ENCODE peak calls at places on chromosomes 7 and 10, in seven cellular contexts. K is NCI-H460; F is NCI-H1105 treated with DMSO at 0.1 percent for 48 hours; W is NB4; C is NCI-H748 treated with DMSO at 0.1 percent for 48 hours; R is effector memory CD4-positive, alpha-beta T cell; L is NCI-H2171. I is an unnamed sample.

GRCh38 chr10:101495324-101495925 is 92.6 kb downstream of the POLL start:
- DNase-seq in C (peak), R (no peak), W (peak), F (peak), L (no peak), K (no peak), I (peak)

GRCh38 chr7:113143486-113144257 is 25.3 kb upstream of the SMIM30 start:
- DNase-seq in K (no peak), F (no peak), R (no peak), C (no peak), W (peak), L (no peak), I (peak)

GRCh38 chr10:103757531-103758293 is 97.7 kb downstream of the SH3PXD2A start:
- DNase-seq in L (no peak), F (no peak), R (peak), C (no peak), W (peak), K (no peak), I (no peak)

GRCh38 chr10:93096901-93097300 is 23.2 kb downstream of the CYP26A1 start:
- DNase-seq in C (no peak), W (no peak), L (no peak), K (no peak), R (no peak), F (no peak), I (no peak)

GRCh38 chr10:46555713-46556514 is 544 bp downstream of the GPRIN2 start:
- DNase-seq in C (no peak), W (peak), F (no peak), R (no peak), K (no peak), L (no peak), I (no peak)

GRCh38 chr7:149821191-149822148 is 16.7 kb upstream of the ZNF862 start:
- DNase-seq in R (no peak), L (no peak), F (no peak), C (no peak), K (no peak), W (no peak), I (no peak)

GRCh38 chr7:47318395-47319182 is 263.3 kb downstream of the TNS3 start:
- DNase-seq in R (no peak), C (no peak), F (no peak), K (no peak), L (no peak), W (no peak), I (no peak)

GRCh38 chr7:149669121-149669818 is 104.1 kb downstream of the ZNF467 start:
- DNase-seq in R (no peak), W (peak), K (peak), F (no peak), L (no peak), C (no peak), I (peak)

GRCh38 chr7:102967798-102968197 is 55.0 kb downstream of the LRRC17 start:
- DNase-seq in R (no peak), C (no peak), F (no peak), L (no peak), W (no peak), K (no peak), I (no peak)

GRCh38 chr7:32204361-32205018 is 134.3 kb upstream of the PDE1C start:
- DNase-seq in W (peak), K (peak), C (peak), R (no peak), F (peak), L (peak), I (peak)

I was measured in Karpas-422.